ENCODE peak calls at places on chromosomes 16 and 17, in eight cellular contexts. One of them, this sample, is unnamed.

GRCh38 chr16:69844441-69844840 is 82.3 kb downstream of the WWP2 start:
- DNase-seq in Panc1: no peak
- DNase-seq in lung: no peak
- DNase-seq in esophagus muscularis mucosa: no peak
- DNase-seq in OCI-LY7: no peak
- DNase-seq in cardiac fibroblast: no peak
- DNase-seq in fibroblast of lung: no peak
- DNase-seq in HepG2: no peak
- DNase-seq in this sample: no peak

GRCh38 chr17:43809121-43809520 is 23.8 kb downstream of the MPP3 start:
- DNase-seq in Panc1: no peak
- DNase-seq in fibroblast of lung: no peak
- DNase-seq in esophagus muscularis mucosa: no peak
- DNase-seq in HepG2: no peak
- DNase-seq in OCI-LY7: no peak
- DNase-seq in cardiac fibroblast: no peak
- DNase-seq in lung: no peak
- DNase-seq in this sample: no peak

GRCh38 chr17:57356722-57357391 is 100.5 kb downstream of the MSI2 start:
- DNase-seq in OCI-LY7: peak
- DNase-seq in fibroblast of lung: no peak
- DNase-seq in lung: no peak
- DNase-seq in esophagus muscularis mucosa: no peak
- DNase-seq in cardiac fibroblast: no peak
- DNase-seq in HepG2: no peak
- DNase-seq in Panc1: no peak
- DNase-seq in this sample: no peak

GRCh38 chr17:48586355-48586924 is 3.6 kb downstream of the HOXB3 start:
- DNase-seq in OCI-LY7: no peak
- DNase-seq in HepG2: no peak
- DNase-seq in esophagus muscularis mucosa: no peak
- DNase-seq in lung: no peak
- DNase-seq in cardiac fibroblast: no peak
- DNase-seq in Panc1: no peak
- DNase-seq in fibroblast of lung: peak
- DNase-seq in this sample: no peak

GRCh38 chr16:70430667-70431536 is 8.0 kb downstream of the ST3GAL2 start:
- DNase-seq in HepG2: peak
- DNase-seq in fibroblast of lung: no peak
- DNase-seq in OCI-LY7: peak
- DNase-seq in Panc1: no peak
- DNase-seq in lung: no peak
- DNase-seq in esophagus muscularis mucosa: no peak
- DNase-seq in cardiac fibroblast: no peak
- DNase-seq in this sample: no peak

GRCh38 chr16:886084-886543 is 84.7 kb downstream of the LMF1 start:
- DNase-seq in fibroblast of lung: peak
- DNase-seq in cardiac fibroblast: no peak
- DNase-seq in lung: no peak
- DNase-seq in esophagus muscularis mucosa: no peak
- DNase-seq in HepG2: no peak
- DNase-seq in Panc1: no peak
- DNase-seq in OCI-LY7: no peak
- DNase-seq in this sample: no peak

GRCh38 chr17:83031321-83031945 is 48.0 kb upstream of the METRNL start:
- DNase-seq in lung: no peak
- DNase-seq in esophagus muscularis mucosa: no peak
- DNase-seq in fibroblast of lung: no peak
- DNase-seq in cardiac fibroblast: no peak
- DNase-seq in HepG2: no peak
- DNase-seq in Panc1: no peak
- DNase-seq in OCI-LY7: no peak
- DNase-seq in this sample: no peak

GRCh38 chr17:50922107-50922506 is 56.0 kb upstream of the TOB1 start:
- DNase-seq in fibroblast of lung: no peak
- DNase-seq in cardiac fibroblast: no peak
- DNase-seq in lung: no peak
- DNase-seq in HepG2: no peak
- DNase-seq in esophagus muscularis mucosa: no peak
- DNase-seq in OCI-LY7: no peak
- DNase-seq in Panc1: no peak
- DNase-seq in this sample: peak

GRCh38 chr17:19250421-19251141 is 13.4 kb downstream of the EPN2 start:
- DNase-seq in lung: no peak
- DNase-seq in esophagus muscularis mucosa: no peak
- DNase-seq in cardiac fibroblast: no peak
- DNase-seq in fibroblast of lung: no peak
- DNase-seq in HepG2: no peak
- DNase-seq in Panc1: no peak
- DNase-seq in OCI-LY7: no peak
- DNase-seq in this sample: peak

GRCh38 chr16:10827691-10828341 is 9.2 kb upstream of the TVP23A start:
- DNase-seq in lung: peak
- DNase-seq in cardiac fibroblast: peak
- DNase-seq in OCI-LY7: no peak
- DNase-seq in fibroblast of lung: peak
- DNase-seq in esophagus muscularis mucosa: peak
- DNase-seq in HepG2: no peak
- DNase-seq in Panc1: no peak
- DNase-seq in this sample: peak

GRCh38 chr16:88627531-88628411 is 10.6 kb upstream of the IL17C start:
- DNase-seq in OCI-LY7: no peak
- DNase-seq in Panc1: no peak
- DNase-seq in lung: no peak
- DNase-seq in cardiac fibroblast: no peak
- DNase-seq in HepG2: no peak
- DNase-seq in esophagus muscularis mucosa: no peak
- DNase-seq in fibroblast of lung: no peak
- DNase-seq in this sample: no peak

GRCh38 chr17:10226930-10227695 is 28.7 kb upstream of the GAS7 start:
- DNase-seq in lung: peak
- DNase-seq in cardiac fibroblast: peak
- DNase-seq in esophagus muscularis mucosa: no peak
- DNase-seq in Panc1: peak
- DNase-seq in HepG2: peak
- DNase-seq in fibroblast of lung: peak
- DNase-seq in OCI-LY7: peak
- DNase-seq in this sample: no peak

GRCh38 chr17:46853896-46854444 is 2.6 kb downstream of the WNT9B start:
- DNase-seq in fibroblast of lung: no peak
- DNase-seq in OCI-LY7: no peak
- DNase-seq in Panc1: no peak
- DNase-seq in esophagus muscularis mucosa: no peak
- DNase-seq in cardiac fibroblast: no peak
- DNase-seq in lung: no peak
- DNase-seq in HepG2: no peak
- DNase-seq in this sample: no peak

GRCh38 chr17:17648762-17649161 is 32.5 kb upstream of the RAI1 start:
- DNase-seq in fibroblast of lung: peak
- DNase-seq in HepG2: no peak
- DNase-seq in lung: no peak
- DNase-seq in OCI-LY7: no peak
- DNase-seq in esophagus muscularis mucosa: no peak
- DNase-seq in cardiac fibroblast: peak
- DNase-seq in Panc1: no peak
- DNase-seq in this sample: no peak

GRCh38 chr16:3523281-3523680 is 22.5 kb downstream of the CLUAP1 start:
- DNase-seq in Panc1: no peak
- DNase-seq in cardiac fibroblast: no peak
- DNase-seq in HepG2: peak
- DNase-seq in lung: no peak
- DNase-seq in OCI-LY7: no peak
- DNase-seq in fibroblast of lung: no peak
- DNase-seq in esophagus muscularis mucosa: no peak
- DNase-seq in this sample: no peak

GRCh38 chr17:1206016-1206787 is 26.4 kb upstream of the ABR start:
- DNase-seq in Panc1: no peak
- DNase-seq in cardiac fibroblast: no peak
- DNase-seq in esophagus muscularis mucosa: no peak
- DNase-seq in HepG2: no peak
- DNase-seq in lung: no peak
- DNase-seq in OCI-LY7: peak
- DNase-seq in fibroblast of lung: no peak
- DNase-seq in this sample: no peak

GRCh38 chr17:2175294-2175628 is 120.4 kb downstream of the HIC1 start:
- DNase-seq in cardiac fibroblast: no peak
- DNase-seq in Panc1: no peak
- DNase-seq in HepG2: no peak
- DNase-seq in esophagus muscularis mucosa: no peak
- DNase-seq in OCI-LY7: no peak
- DNase-seq in lung: no peak
- DNase-seq in fibroblast of lung: no peak
- DNase-seq in this sample: no peak

GRCh38 chr17:79721993-79722671 is 8.6 kb upstream of the ENPP7 start:
- DNase-seq in OCI-LY7: peak
- DNase-seq in cardiac fibroblast: no peak
- DNase-seq in HepG2: peak
- DNase-seq in esophagus muscularis mucosa: no peak
- DNase-seq in fibroblast of lung: no peak
- DNase-seq in lung: no peak
- DNase-seq in Panc1: no peak
- DNase-seq in this sample: no peak
- TF ChIP-seq CTCF in OCI-LY7: peak
- TF ChIP-seq CTCF in cardiac fibroblast: no peak
- TF ChIP-seq CTCF in HepG2: peak
- TF ChIP-seq CTCF in esophagus muscularis mucosa: no peak
- TF ChIP-seq CTCF in fibroblast of lung: no peak
- TF ChIP-seq CTCF in lung: no peak
- TF ChIP-seq CTCF in Panc1: no peak
- TF ChIP-seq CTCF in this sample: no peak

GRCh38 chr16:68447721-68448359 is 468 bp downstream of the SMPD3 start:
- DNase-seq in HepG2: no peak
- DNase-seq in OCI-LY7: no peak
- DNase-seq in fibroblast of lung: no peak
- DNase-seq in cardiac fibroblast: no peak
- DNase-seq in Panc1: no peak
- DNase-seq in lung: no peak
- DNase-seq in esophagus muscularis mucosa: no peak
- DNase-seq in this sample: no peak

GRCh38 chr16:68444058-68444657 is 4.2 kb downstream of the SMPD3 start:
- DNase-seq in Panc1: no peak
- DNase-seq in OCI-LY7: no peak
- DNase-seq in lung: no peak
- DNase-seq in HepG2: peak
- DNase-seq in fibroblast of lung: peak
- DNase-seq in esophagus muscularis mucosa: no peak
- DNase-seq in cardiac fibroblast: peak
- DNase-seq in this sample: no peak

GRCh38 chr16:68448360-68448970 is at the start of gene SMPD3:
- DNase-seq in HepG2: peak
- DNase-seq in OCI-LY7: peak
- DNase-seq in Panc1: peak
- DNase-seq in esophagus muscularis mucosa: peak
- DNase-seq in lung: peak
- DNase-seq in fibroblast of lung: peak
- DNase-seq in cardiac fibroblast: peak
- DNase-seq in this sample: peak

GRCh38 chr16:68446941-68447675 is 1.2 kb downstream of the SMPD3 start:
- DNase-seq in cardiac fibroblast: no peak
- DNase-seq in fibroblast of lung: no peak
- DNase-seq in esophagus muscularis mucosa: no peak
- DNase-seq in Panc1: no peak
- DNase-seq in OCI-LY7: no peak
- DNase-seq in HepG2: no peak
- DNase-seq in lung: no peak
- DNase-seq in this sample: no peak

GRCh38 chr16:68445458-68445857 is 2.9 kb downstream of the SMPD3 start:
- DNase-seq in HepG2: peak
- DNase-seq in cardiac fibroblast: peak
- DNase-seq in OCI-LY7: peak
- DNase-seq in fibroblast of lung: peak
- DNase-seq in Panc1: peak
- DNase-seq in esophagus muscularis mucosa: no peak
- DNase-seq in lung: peak
- DNase-seq in this sample: no peak
- TF ChIP-seq CTCF in HepG2: peak
- TF ChIP-seq CTCF in cardiac fibroblast: peak
- TF ChIP-seq CTCF in OCI-LY7: peak
- TF ChIP-seq CTCF in fibroblast of lung: peak
- TF ChIP-seq CTCF in Panc1: peak
- TF ChIP-seq CTCF in esophagus muscularis mucosa: peak
- TF ChIP-seq CTCF in lung: peak
- TF ChIP-seq CTCF in this sample: no peak

DNA sequence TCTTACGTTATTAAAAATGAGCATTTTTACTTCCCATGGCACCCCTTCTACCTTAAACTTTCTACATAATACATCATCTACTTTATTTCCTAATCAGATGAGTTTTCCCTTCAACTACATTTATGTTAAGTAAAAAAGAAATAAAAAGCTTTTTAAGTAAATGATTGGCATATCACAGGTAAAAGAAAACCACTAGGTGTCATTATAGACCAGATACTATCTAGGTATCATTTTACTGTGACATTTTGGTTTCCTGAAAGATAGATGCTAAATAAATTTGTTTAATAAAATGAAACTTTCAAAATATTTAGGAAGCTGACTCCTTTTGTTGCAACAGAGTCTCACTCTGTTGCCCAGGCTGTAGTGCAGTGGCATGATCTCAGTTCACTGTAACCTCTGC is 3.8 kb upstream of the CMTM1 start:
- DNase-seq in cardiac fibroblast: no peak
- DNase-seq in OCI-LY7: no peak
- DNase-seq in fibroblast of lung: no peak
- DNase-seq in esophagus muscularis mucosa: no peak
- DNase-seq in Panc1: no peak
- DNase-seq in lung: no peak
- DNase-seq in HepG2: no peak
- DNase-seq in this sample: no peak
- TF ChIP-seq CTCF in cardiac fibroblast: no peak
- TF ChIP-seq CTCF in OCI-LY7: peak
- TF ChIP-seq CTCF in fibroblast of lung: no peak
- TF ChIP-seq CTCF in esophagus muscularis mucosa: no peak
- TF ChIP-seq CTCF in Panc1: peak
- TF ChIP-seq CTCF in lung: no peak
- TF ChIP-seq CTCF in HepG2: no peak
- TF ChIP-seq CTCF in this sample: no peak

GRCh38 chr16:47013910-47014309 is 40.4 kb upstream of the DNAJA2 start:
- DNase-seq in Panc1: no peak
- DNase-seq in HepG2: no peak
- DNase-seq in esophagus muscularis mucosa: no peak
- DNase-seq in OCI-LY7: no peak
- DNase-seq in cardiac fibroblast: no peak
- DNase-seq in lung: no peak
- DNase-seq in fibroblast of lung: no peak
- DNase-seq in this sample: no peak

GRCh38 chr16:47019563-47019962 is 46.1 kb upstream of the DNAJA2 start:
- DNase-seq in esophagus muscularis mucosa: no peak
- DNase-seq in cardiac fibroblast: peak
- DNase-seq in OCI-LY7: no peak
- DNase-seq in HepG2: no peak
- DNase-seq in fibroblast of lung: peak
- DNase-seq in lung: no peak
- DNase-seq in Panc1: no peak
- DNase-seq in this sample: no peak

GRCh38 chr16:47017636-47018035 is 44.2 kb upstream of the DNAJA2 start:
- DNase-seq in cardiac fibroblast: no peak
- DNase-seq in fibroblast of lung: no peak
- DNase-seq in esophagus muscularis mucosa: no peak
- DNase-seq in HepG2: no peak
- DNase-seq in OCI-LY7: no peak
- DNase-seq in Panc1: no peak
- DNase-seq in lung: no peak
- DNase-seq in this sample: no peak

GRCh38 chr16:47016700-47017133 is 43.2 kb upstream of the DNAJA2 start:
- DNase-seq in cardiac fibroblast: no peak
- DNase-seq in HepG2: no peak
- DNase-seq in OCI-LY7: no peak
- DNase-seq in esophagus muscularis mucosa: no peak
- DNase-seq in fibroblast of lung: no peak
- DNase-seq in Panc1: no peak
- DNase-seq in lung: peak
- DNase-seq in this sample: no peak

GRCh38 chr16:47018223-47018891 is 44.9 kb upstream of the DNAJA2 start:
- DNase-seq in fibroblast of lung: no peak
- DNase-seq in cardiac fibroblast: peak
- DNase-seq in OCI-LY7: peak
- DNase-seq in lung: peak
- DNase-seq in Panc1: peak
- DNase-seq in esophagus muscularis mucosa: no peak
- DNase-seq in HepG2: peak
- DNase-seq in this sample: peak
- TF ChIP-seq CTCF in fibroblast of lung: no peak
- TF ChIP-seq CTCF in cardiac fibroblast: peak
- TF ChIP-seq CTCF in OCI-LY7: peak
- TF ChIP-seq CTCF in lung: no peak
- TF ChIP-seq CTCF in Panc1: peak
- TF ChIP-seq CTCF in esophagus muscularis mucosa: peak
- TF ChIP-seq CTCF in HepG2: peak
- TF ChIP-seq CTCF in this sample: peak

This sample was measured in breast epithelium.